ENCODE peak calls at places on chromosome 15, in four cellular contexts. Q is K562, K is HCT116, O is HepG2. Y is an unnamed sample.

GRCh38 chr15:31077181-31077580 is 24.3 kb downstream of the TRPM1 start:
- DNase-seq in K (no peak), Q (no peak), O (no peak), Y (no peak)

GRCh38 chr15:50880651-50881114 is 27.8 kb upstream of the AP4E1 start:
- DNase-seq in K (no peak), Q (no peak), O (no peak), Y (no peak)

GRCh38 chr15:52114656-52115055 is 2.1 kb upstream of the BCL2L10 start:
- DNase-seq in Q (no peak), K (no peak), O (no peak), Y (no peak)

GRCh38 chr15:92914768-92915221 is 14.7 kb downstream of the CHD2 start:
- DNase-seq in O (no peak), Q (no peak), K (no peak), Y (no peak)

GRCh38 chr15:85793641-85794597 is 806 bp downstream of the KLHL25 start:
- DNase-seq in K (no peak), Q (no peak), O (peak), Y (peak)

GRCh38 chr15:61138151-61138550 is 91.0 kb downstream of the RORA start:
- DNase-seq in O (no peak), K (no peak), Q (no peak), Y (peak)

GRCh38 chr15:93520206-93520605 is 431.2 kb upstream of the RGMA start:
- DNase-seq in Q (no peak), O (no peak), K (no peak), Y (no peak)

GRCh38 chr15:63858881-63859280 is 25.1 kb upstream of the HERC1 start:
- DNase-seq in Q (no peak), K (no peak), O (no peak), Y (no peak)

GRCh38 chr15:64651573-64652260 is 123.7 kb downstream of the RBPMS2 start:
- DNase-seq in K (no peak), O (peak), Q (no peak), Y (no peak)

GRCh38 chr15:31439328-31439727 is 112.7 kb downstream of the KLF13 start:
- DNase-seq in O (peak), Q (peak), K (peak), Y (no peak)

GRCh38 chr15:99486371-99487336 is 79.1 kb upstream of the MEF2A start:
- DNase-seq in Q (no peak), O (no peak), K (peak), Y (peak)

GRCh38 chr15:43934480-43934879 is 107.7 kb downstream of the WDR76 start:
- DNase-seq in K (no peak), O (no peak), Q (no peak), Y (no peak)

GRCh38 chr15:35958021-35958420 is 412.1 kb upstream of the DPH6 start:
- DNase-seq in O (no peak), Q (no peak), K (no peak), Y (peak)

GRCh38 chr15:66433726-66434125 is 47.0 kb downstream of the MAP2K1 start:
- DNase-seq in O (no peak), Q (no peak), K (no peak), Y (no peak)

GRCh38 chr15:57283774-57284508 is 92.4 kb upstream of the CGNL1 start:
- DNase-seq in Q (no peak), K (no peak), O (no peak), Y (no peak)

GRCh38 chr15:85927936-85928537 is 133.3 kb upstream of the KLHL25 start:
- DNase-seq in K (no peak), O (no peak), Q (no peak), Y (no peak)

GRCh38 chr15:56056626-56057025 is 63.2 kb upstream of the NEDD4 start:
- DNase-seq in K (no peak), O (no peak), Q (no peak), Y (no peak)

GRCh38 chr15:89385596-89386242 is 51.1 kb upstream of the POLG start:
- DNase-seq in Q (no peak), O (no peak), K (no peak), Y (no peak)

GRCh38 chr15:39364721-39365120 is 216.2 kb upstream of the THBS1 start:
- DNase-seq in O (no peak), Q (no peak), K (no peak), Y (no peak)

GRCh38 chr15:39363761-39364586 is 216.9 kb upstream of the THBS1 start:
- DNase-seq in K (no peak), Q (no peak), O (peak), Y (no peak)

GRCh38 chr15:39362832-39363561 is 217.9 kb upstream of the THBS1 start:
- DNase-seq in Q (no peak), K (no peak), O (no peak), Y (peak)

GRCh38 chr15:39365873-39366272 is 215.0 kb upstream of the THBS1 start:
- DNase-seq in K (no peak), O (no peak), Q (no peak), Y (no peak)

DNA sequence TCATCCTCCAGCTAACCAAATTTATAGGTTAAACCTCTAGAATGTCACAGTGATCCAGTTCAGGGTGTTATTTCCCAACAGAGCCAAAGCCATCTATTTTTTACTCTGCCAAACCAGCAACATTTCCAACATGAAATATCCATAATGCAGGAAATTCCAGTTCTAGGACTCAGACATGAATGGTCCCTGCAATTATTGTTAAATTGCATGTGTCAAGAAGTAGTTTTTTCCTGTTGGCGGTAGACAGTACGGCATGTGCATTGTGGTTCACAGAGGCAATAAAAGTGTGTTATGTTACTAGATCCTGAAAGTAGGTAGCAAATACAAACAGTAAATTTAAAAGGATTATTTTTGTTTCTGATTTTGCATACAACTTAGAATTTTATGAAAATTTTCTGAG is 215.7 kb upstream of the THBS1 start:
- DNase-seq in O (no peak), K (no peak), Q (no peak), Y (no peak)
- TF ChIP-seq ELF1 in O (no peak), K (no peak), Q (no peak), Y (no peak)

DNA sequence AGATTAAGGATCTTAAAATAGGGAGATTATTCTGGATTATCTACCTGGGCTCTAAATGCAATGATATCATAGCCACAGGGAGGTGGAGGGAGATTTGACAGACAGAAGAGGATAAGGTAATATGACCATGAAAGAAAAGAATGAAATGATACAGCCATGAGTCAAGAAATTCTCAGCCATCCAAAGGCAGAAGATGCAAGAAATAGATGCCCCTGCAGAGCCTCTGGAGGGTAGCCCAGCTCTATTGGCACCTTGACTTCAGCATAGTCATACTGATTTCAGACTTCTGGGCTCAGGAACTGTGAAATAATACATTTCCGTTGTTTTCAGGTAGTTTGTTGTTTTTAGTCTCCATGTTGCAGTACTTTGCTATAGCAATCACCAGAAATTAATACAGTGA is 31.9 kb upstream of the FOXB1 start:
- DNase-seq in Q (no peak), K (no peak), O (no peak), Y (no peak)
- TF ChIP-seq ELF1 in Q (no peak), K (no peak), O (no peak), Y (no peak)

DNA sequence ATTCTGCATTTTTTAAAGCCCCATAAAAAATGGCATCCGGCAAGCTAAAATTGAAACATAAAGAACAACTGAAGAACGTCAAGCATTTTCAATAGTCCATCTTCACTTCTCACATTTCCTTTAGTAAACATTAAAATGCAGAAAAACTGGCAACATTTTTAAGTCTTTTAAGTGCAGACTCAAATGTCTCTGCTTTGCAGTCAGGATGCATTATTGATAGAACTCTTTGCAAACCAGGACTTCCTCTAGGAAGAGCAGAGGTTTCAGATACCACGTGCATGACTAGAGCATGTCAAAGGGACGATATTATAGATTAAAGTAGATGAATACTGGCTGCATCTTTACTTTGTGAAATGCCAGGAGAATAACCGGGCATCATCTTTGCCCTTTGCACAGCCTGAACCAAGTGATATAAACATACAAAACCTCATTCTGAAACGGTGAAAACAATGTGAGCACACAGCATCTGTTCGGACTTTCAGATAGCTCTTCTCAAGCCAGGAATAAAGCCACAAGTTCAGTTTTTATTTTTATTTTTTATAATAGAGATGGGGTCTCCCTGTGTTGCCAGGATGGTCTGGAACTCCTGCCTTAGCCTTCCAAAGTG is 65.1 kb downstream of the LDHAL6B start:
- DNase-seq in Q (no peak), O (no peak), K (no peak), Y (no peak)
- TF ChIP-seq ELF1 in Q (no peak), O (no peak), K (no peak), Y (no peak)

DNA sequence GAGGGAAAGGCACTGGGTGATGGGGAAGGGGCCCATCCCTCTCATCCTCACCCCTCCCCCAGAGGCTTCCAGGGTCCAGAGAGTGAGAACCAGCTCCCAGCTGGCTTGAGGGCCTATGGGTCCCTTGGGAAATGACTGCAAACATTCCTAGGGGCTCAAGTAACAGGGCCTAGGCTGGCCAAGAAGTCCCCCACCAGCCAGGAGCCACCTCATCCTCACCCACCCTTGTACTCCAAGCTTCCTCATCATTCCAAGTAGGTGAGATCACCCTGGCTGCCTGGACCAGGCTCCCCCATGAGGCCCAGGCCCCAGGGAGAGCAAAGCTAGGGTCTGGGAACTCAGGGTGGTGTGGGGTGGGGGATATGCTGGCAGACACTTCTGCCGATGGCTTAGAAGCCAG is 14.8 kb downstream of the LOXL1 start:
- DNase-seq in Q (no peak), O (no peak), K (no peak), Y (no peak)
- TF ChIP-seq ELF1 in Q (no peak), O (no peak), K (no peak), Y (no peak)

GRCh38 chr15:69712999-69713398 is 260.4 kb downstream of the RPLP1 start:
- DNase-seq in K (no peak), O (peak), Q (no peak), Y (no peak)

GRCh38 chr15:69718445-69718844 is 265.8 kb downstream of the RPLP1 start:
- DNase-seq in Q (no peak), O (no peak), K (no peak), Y (no peak)

GRCh38 chr15:69718916-69719315 is 266.3 kb downstream of the RPLP1 start:
- DNase-seq in O (no peak), Q (no peak), K (no peak), Y (no peak)

GRCh38 chr15:69715205-69715604 is 262.6 kb downstream of the RPLP1 start:
- DNase-seq in O (no peak), K (no peak), Q (no peak), Y (no peak)

GRCh38 chr15:69713726-69714559 is 261.3 kb downstream of the RPLP1 start:
- DNase-seq in O (no peak), Q (no peak), K (no peak), Y (no peak)
- TF ChIP-seq ELF1 in O (no peak), Q (no peak), K (no peak), Y (no peak)

Y was measured in SK-N-SH.